ENCODE peak calls at places on chromosomes 11 and 22, in eight cellular contexts. J is IMR-90, X is K562, F is gastrocnemius medialis, W is endothelial cell of umbilical vein, S is breast epithelium, Z is HCT116, D is transverse colon. N is an unnamed sample.

GRCh38 chr11:46353706-46354105 is 6.4 kb downstream of the DGKZ start:
- DNase-seq in J (peak; percentile 50), X (no peak), F (no peak), W (no peak), S (no peak), Z (no peak), D (no peak), N (no peak)

GRCh38 chr11:35337919-35338316 is 81.4 kb downstream of the SLC1A2 start:
- DNase-seq in J (no peak), X (no peak), F (no peak), W (no peak), S (no peak), Z (no peak), D (no peak), N (no peak)

GRCh38 chr11:69510471-69511357 is 29.3 kb downstream of the LINC01488 start:
- DNase-seq in J (peak; percentile 72), X (peak; percentile 15), F (no peak), W (no peak), S (no peak), Z (no peak), D (no peak), N (no peak)

GRCh38 chr11:133821776-133822175 is 23.5 kb downstream of the SPATA19 start:
- DNase-seq in J (no peak), X (peak; percentile 64), F (no peak), W (no peak), S (no peak), Z (peak; percentile 27), D (peak; percentile 20), N (peak; percentile 49)

GRCh38 chr11:68342459-68343158 is 30.2 kb downstream of the LRP5 start:
- DNase-seq in J (no peak), X (no peak), F (no peak), W (no peak), S (peak; percentile 71), Z (peak; percentile 69), D (no peak), N (no peak)

GRCh38 chr22:48581206-48581766 is 1246.4 kb downstream of the BRD1 start:
- DNase-seq in J (no peak), X (no peak), F (no peak), W (no peak), S (no peak), Z (no peak), D (no peak), N (no peak)

GRCh38 chr22:27719535-27720227 is 81.9 kb downstream of the MN1 start:
- DNase-seq in J (peak; percentile 16), X (peak; percentile 81), F (peak; percentile 49), W (no peak), S (no peak), Z (no peak), D (no peak), N (peak; percentile 88)

GRCh38 chr11:11403763-11404725 is 51.0 kb upstream of the CSNK2A3 start:
- DNase-seq in J (peak; percentile 41), X (no peak), F (peak; percentile 62), W (no peak), S (no peak), Z (no peak), D (no peak), N (no peak)

GRCh38 chr11:130882138-130882551 is 34.1 kb downstream of the SNX19 start:
- DNase-seq in J (no peak), X (no peak), F (no peak), W (peak; percentile 63), S (no peak), Z (no peak), D (no peak), N (no peak)

GRCh38 chr22:32650553-32651345 is 150.8 kb upstream of the TIMP3 start:
- DNase-seq in J (peak; percentile 69), X (peak; percentile 56), F (no peak), W (no peak), S (no peak), Z (no peak), D (no peak), N (no peak)

GRCh38 chr11:126195119-126195518 is 16.3 kb downstream of the RPUSD4 start:
- DNase-seq in J (no peak), X (no peak), F (no peak), W (no peak), S (no peak), Z (no peak), D (no peak), N (no peak)

GRCh38 chr11:73321342-73322110 is 13.4 kb downstream of the ARHGEF17 start:
- DNase-seq in J (peak; percentile 84), X (no peak), F (no peak), W (peak; percentile 97), S (no peak), Z (no peak), D (no peak), N (no peak)

GRCh38 chr11:35363246-35364100 is 55.9 kb downstream of the SLC1A2 start:
- DNase-seq in J (no peak), X (no peak), F (no peak), W (no peak), S (no peak), Z (no peak), D (no peak), N (peak; percentile 90)

GRCh38 chr22:49547751-49548239 is 279.9 kb downstream of the BRD1 start:
- DNase-seq in J (no peak), X (no peak), F (no peak), W (no peak), S (no peak), Z (no peak), D (no peak), N (no peak)

GRCh38 chr22:40021401-40022000 is 26.7 kb downstream of the FAM83F start:
- DNase-seq in J (no peak), X (no peak), F (no peak), W (no peak), S (no peak), Z (no peak), D (no peak), N (no peak)

GRCh38 chr22:33866521-33866920 is 53.8 kb downstream of the LARGE1 start:
- DNase-seq in J (no peak), X (no peak), F (no peak), W (no peak), S (no peak), Z (no peak), D (no peak), N (no peak)

GRCh38 chr11:779955-780532 is 2.8 kb upstream of the GATD1 start:
- DNase-seq in J (no peak), X (no peak), F (no peak), W (no peak), S (no peak), Z (no peak), D (no peak), N (no peak)

GRCh38 chr11:787084-787675 is 2.7 kb downstream of the CEND1 start:
- DNase-seq in J (no peak), X (no peak), F (no peak), W (no peak), S (no peak), Z (no peak), D (no peak), N (no peak)

GRCh38 chr11:786235-787083 is 3.4 kb downstream of the CEND1 start:
- DNase-seq in J (no peak), X (no peak), F (no peak), W (no peak), S (no peak), Z (no peak), D (no peak), N (no peak)

GRCh38 chr11:782264-783174 is 5.2 kb upstream of the GATD1 start:
- DNase-seq in J (no peak), X (no peak), F (no peak), W (no peak), S (no peak), Z (no peak), D (no peak), N (no peak)

DNA sequence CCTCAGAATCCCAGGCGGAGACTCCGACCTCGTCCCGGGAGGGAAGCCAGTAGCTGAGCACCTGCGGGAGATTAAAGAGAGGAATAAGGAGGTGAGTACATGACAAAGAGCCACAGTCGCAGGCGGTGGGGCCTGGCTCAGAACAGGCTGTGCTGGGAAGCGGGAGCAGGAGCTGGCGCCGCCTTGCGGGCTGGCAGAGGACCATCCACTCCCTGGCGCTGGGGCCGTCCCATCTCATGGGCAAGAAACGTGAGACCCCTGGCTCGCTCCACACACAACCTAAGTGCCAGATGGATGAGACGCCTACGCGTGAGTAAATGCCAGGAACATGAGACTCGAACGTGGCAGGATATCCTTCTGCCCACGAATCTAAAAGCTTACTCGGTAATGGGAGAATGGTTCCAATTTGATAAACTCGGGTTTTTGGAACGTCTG is 6.3 kb downstream of the CEND1 start:
- DNase-seq in J (peak; percentile 96), X (peak; percentile 63), F (peak; percentile 90), W (peak; percentile 80), S (peak; percentile 85), Z (peak; percentile 78), D (peak; percentile 82), N (no peak)
- TF ChIP-seq CTCF in J (peak; percentile 86), X (peak; percentile 56), F (peak; percentile 53), W (peak; percentile 93), S (peak; percentile 64), Z (peak; percentile 94), D (peak; percentile 76), N (no peak)

DNA sequence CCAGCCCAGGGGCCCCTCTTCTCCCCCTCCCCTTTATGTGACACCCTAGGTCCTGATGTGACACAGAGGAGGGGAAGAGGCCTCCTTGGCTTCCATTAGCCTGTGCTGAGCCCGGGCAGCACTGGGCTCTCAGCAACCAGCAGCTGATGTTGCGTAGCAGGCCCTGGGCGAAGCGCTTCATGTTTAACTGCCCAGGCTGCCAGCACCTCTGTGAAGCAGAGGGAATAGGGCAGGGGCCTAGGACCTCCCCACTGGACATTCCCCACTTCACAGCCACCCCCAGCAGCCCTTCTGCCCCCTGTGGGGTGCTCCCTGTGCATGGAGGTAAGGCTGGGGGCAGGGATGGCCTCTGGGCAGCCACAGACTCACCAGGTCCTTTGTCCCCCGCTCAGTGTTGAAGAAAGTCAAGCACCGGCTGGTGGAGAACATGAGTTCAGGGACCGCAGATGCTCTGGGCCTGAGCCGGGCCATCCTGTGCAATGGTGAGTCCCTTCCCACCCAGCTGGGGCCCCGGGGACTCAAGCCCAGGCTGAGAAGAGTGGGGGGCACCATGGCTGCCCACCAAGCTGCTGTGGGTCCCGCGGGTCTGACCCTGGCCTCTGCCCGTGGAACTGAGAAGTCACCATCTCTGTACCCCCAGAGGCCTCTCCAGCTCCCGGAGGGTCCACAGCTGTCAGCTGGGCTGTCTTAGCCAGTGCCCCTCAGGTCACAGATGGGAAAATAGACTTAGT is 11.6 kb downstream of the PICK1 start:
- DNase-seq in J (no peak), X (no peak), F (no peak), W (no peak), S (no peak), Z (no peak), D (no peak), N (no peak)
- H3K4me3 ChIP-seq in J (no peak overlapping the region), X (no peak overlapping the region), F (peak overlapping the region; percentile 57), W (no peak overlapping the region), S (no peak overlapping the region), Z (no peak overlapping the region), D (no peak overlapping the region), N (no peak overlapping the region)

DNA sequence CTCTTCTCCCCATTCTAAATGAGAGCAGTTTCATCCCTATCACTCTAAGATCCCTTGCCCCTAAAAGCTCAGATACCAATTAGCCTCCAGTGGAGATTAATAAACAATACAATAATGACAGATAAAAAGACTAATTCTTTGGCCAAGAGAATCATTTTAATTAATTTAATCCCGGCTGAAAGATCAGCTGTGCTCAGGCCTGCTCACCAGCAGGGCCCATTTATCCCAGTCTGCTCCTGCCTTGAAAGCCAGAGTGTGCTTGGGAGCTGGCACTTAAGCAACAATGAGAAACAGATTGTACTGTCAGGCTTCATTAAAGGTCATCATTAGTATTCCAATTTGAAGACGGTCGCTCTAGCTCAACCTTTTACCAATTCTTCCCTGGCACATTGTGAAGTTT is 36.1 kb upstream of the HTATIP2 start:
- DNase-seq in J (no peak), X (no peak), F (no peak), W (no peak), S (no peak), Z (no peak), D (no peak), N (no peak)
- TF ChIP-seq POLR2A in J (no peak), X (no peak), F (no peak), W (no peak), S (no peak), Z (no peak), D (no peak), N (no peak)

GRCh38 chr11:33376331-33377099 is 119.3 kb downstream of the HIPK3 start:
- DNase-seq in J (no peak), X (no peak), F (no peak), W (no peak), S (no peak), Z (no peak), D (no peak), N (no peak)
- TF ChIP-seq CTCF in J (no peak), X (no peak), F (no peak), W (no peak), S (no peak), Z (no peak), D (no peak), N (no peak)